ENCODE peak calls at places on chromosomes 6 and 20, in nine cellular contexts. A, C, Q, Y, O, X, S, I and W are unnamed samples.

GRCh38 chr20:53281557-53282117 is 309.5 kb downstream of the TSHZ2 start:
- DNase-seq in A (no peak), C (no peak), Q (no peak), Y (no peak), O (no peak), X (no peak), S (no peak), I (no peak), W (no peak)

GRCh38 chr6:91117550-91117949 is 530.7 kb upstream of the MAP3K7 start:
- DNase-seq in A (no peak), C (no peak), Q (no peak), Y (no peak), O (no peak), X (no peak), S (no peak), I (no peak), W (no peak)

GRCh38 chr6:49565855-49566254 is 15.4 kb downstream of the C6orf141 start:
- DNase-seq in A (peak; percentile 27), C (peak; percentile 56), Q (peak; percentile 37), Y (no peak), O (no peak), X (no peak), S (no peak), I (no peak), W (peak; percentile 34)

GRCh38 chr6:151313060-151313459 is 73.3 kb downstream of the AKAP12 start:
- DNase-seq in A (no peak), C (no peak), Q (no peak), Y (no peak), O (no peak), X (no peak), S (no peak), I (no peak), W (no peak)

GRCh38 chr6:36315921-36316320 is 20.8 kb downstream of the BNIP5 start:
- DNase-seq in A (no peak), C (no peak), Q (no peak), Y (no peak), O (no peak), X (no peak), S (no peak), I (no peak), W (no peak)

GRCh38 chr6:40587240-40588069 is at the start of gene LRFN2:
- DNase-seq in A (peak; percentile 66), C (peak; percentile 72), Q (peak; percentile 59), Y (peak; percentile 90), O (peak; percentile 80), X (peak; percentile 80), S (peak; percentile 66), I (peak; percentile 8), W (peak; percentile 43)

GRCh38 chr6:127023001-127023778 is 95.3 kb upstream of the RSPO3 start:
- DNase-seq in A (no peak), C (no peak), Q (no peak), Y (no peak), O (no peak), X (no peak), S (no peak), I (no peak), W (no peak)

GRCh38 chr6:75642314-75642713 is 40.6 kb downstream of the SENP6 start:
- DNase-seq in A (no peak), C (no peak), Q (no peak), Y (no peak), O (no peak), X (no peak), S (no peak), I (no peak), W (no peak)

GRCh38 chr6:165864218-165864617 is 201.2 kb upstream of the PDE10A start:
- DNase-seq in A (no peak), C (no peak), Q (no peak), Y (no peak), O (no peak), X (no peak), S (no peak), I (no peak), W (no peak)

GRCh38 chr6:156944412-156944811 is 167.2 kb downstream of the ARID1B start:
- DNase-seq in A (no peak), C (no peak), Q (peak; percentile 66), Y (no peak), O (no peak), X (no peak), S (no peak), I (no peak), W (no peak)

GRCh38 chr6:169099411-169100202 is 154.0 kb downstream of the THBS2 start:
- DNase-seq in A (no peak), C (no peak), Q (peak; percentile 58), Y (no peak), O (no peak), X (no peak), S (no peak), I (no peak), W (peak; percentile 56)

GRCh38 chr6:113377362-113377942 is 479.7 kb upstream of the MARCKS start:
- DNase-seq in A (no peak), C (no peak), Q (no peak), Y (no peak), O (no peak), X (no peak), S (no peak), I (no peak), W (no peak)

GRCh38 chr20:11724112-11724511 is 193.6 kb upstream of the BTBD3 start:
- DNase-seq in A (no peak), C (no peak), Q (no peak), Y (no peak), O (no peak), X (no peak), S (no peak), I (no peak), W (no peak)